ENCODE peak calls at places on chromosomes 2 and 18, in seven cellular contexts. I is NCI-H2081 treated with DMSO at 0.1 percent for 48 hours, E is RPMI7951, U is AG08396, O is nephron progenitor cell, T is endothelial cell of umbilical vein, H is MCF 10A. Y is an unnamed sample.

GRCh38 chr2:19649785-19650380 is 251.9 kb downstream of the TTC32 start:
- DNase-seq in H (peak; percentile 98), E (peak; percentile 98), U (peak; percentile 81), O (no peak), T (peak; percentile 22), I (no peak), Y (no peak)

GRCh38 chr2:224909885-224910517 is 132.3 kb downstream of the DOCK10 start:
- DNase-seq in E (peak; percentile 87), O (no peak), T (peak; percentile 49), I (peak; percentile 64), H (peak; percentile 97), U (peak; percentile 78), Y (peak; percentile 89)

GRCh38 chr18:67342159-67342558 is 174.4 kb downstream of the DSEL start:
- DNase-seq in I (no peak), U (no peak), H (no peak), E (no peak), T (no peak), O (no peak), Y (no peak)

GRCh38 chr2:135226961-135227360 is 174.9 kb downstream of the RAB3GAP1 start:
- DNase-seq in I (no peak), H (no peak), E (no peak), U (peak; percentile 11), T (no peak), O (no peak), Y (no peak)

GRCh38 chr2:24017711-24018110 is 7.8 kb downstream of the MFSD2B start:
- DNase-seq in H (no peak), U (no peak), T (no peak), I (no peak), E (no peak), O (no peak), Y (no peak)

GRCh38 chr2:196660264-196660663 is 20.7 kb downstream of the CCDC150 start:
- DNase-seq in U (no peak), I (no peak), O (no peak), H (peak; percentile 1), T (peak; percentile 13), E (peak; percentile 60), Y (no peak)

GRCh38 chr2:230937362-230937761 is 12.3 kb upstream of the GPR55 start:
- DNase-seq in H (no peak), U (no peak), E (no peak), O (no peak), T (no peak), I (no peak), Y (no peak)

GRCh38 chr18:9973461-9973860 is 59.6 kb downstream of the VAPA start:
- DNase-seq in E (peak; percentile 44), T (no peak), O (no peak), I (no peak), H (no peak), U (no peak), Y (no peak)

GRCh38 chr2:69517410-69517809 is 80.2 kb upstream of the NFU1 start:
- DNase-seq in I (no peak), T (no peak), O (no peak), H (no peak), U (no peak), E (no peak), Y (no peak)

GRCh38 chr18:2589345-2590060 is 18.1 kb downstream of the NDC80 start:
- DNase-seq in H (peak; percentile 56), T (no peak), E (no peak), U (no peak), I (no peak), O (no peak), Y (peak; percentile 73)

GRCh38 chr18:55547705-55548056 is 40.3 kb downstream of the TCF4 start:
- DNase-seq in E (no peak), U (no peak), I (no peak), H (no peak), T (no peak), O (no peak), Y (no peak)

GRCh38 chr2:236309669-236310029 is 45.4 kb upstream of the ASB18 start:
- DNase-seq in H (peak; percentile 34), T (peak; percentile 39), U (peak; percentile 56), O (peak; percentile 65), E (peak; percentile 13), I (no peak), Y (peak; percentile 42)

GRCh38 chr2:11491348-11491930 is 25.5 kb upstream of the E2F6 start:
- DNase-seq in H (no peak), O (no peak), E (no peak), T (no peak), I (no peak), U (no peak), Y (no peak)

GRCh38 chr2:118232391-118233255 is 144.4 kb downstream of the INSIG2 start:
- DNase-seq in H (no peak), E (no peak), T (no peak), U (no peak), O (no peak), I (no peak), Y (no peak)

GRCh38 chr2:10006248-10007147 is 36.9 kb upstream of the KLF11 start:
- DNase-seq in E (no peak), U (peak; percentile 62), I (no peak), T (no peak), H (no peak), O (peak; percentile 30), Y (no peak)

GRCh38 chr18:7234061-7234460 is 3.2 kb downstream of the LRRC30 start:
- DNase-seq in U (no peak), H (no peak), T (no peak), O (no peak), E (no peak), I (no peak), Y (no peak)

GRCh38 chr2:234556848-234557573 is 60.1 kb upstream of the ARL4C start:
- DNase-seq in U (peak; percentile 62), H (peak; percentile 23), I (no peak), T (no peak), E (peak; percentile 74), O (no peak), Y (no peak)

Y was measured in SK-MEL-5.